ENCODE peak calls at places on chromosomes 3 and 15, in four cellular contexts. Q is colonic mucosa, V is sigmoid colon, E is stomach. J is an unnamed sample.

GRCh38 chr3:33187368-33187634 is 31.3 kb downstream of the SUSD5 start:
- DNase-seq in Q (no peak), V (no peak), E (no peak), J (no peak)

GRCh38 chr3:111691293-111691909 is 96.3 kb upstream of the ZBED2 start:
- DNase-seq in Q (no peak), E (no peak), V (no peak), J (peak; percentile 24)

GRCh38 chr3:142315083-142315482 is 89.7 kb upstream of the GK5 start:
- DNase-seq in Q (no peak), E (no peak), V (no peak), J (no peak)

GRCh38 chr3:108062051-108062450 is 28.8 kb downstream of the CD47 start:
- DNase-seq in E (no peak), V (no peak), Q (no peak), J (no peak)

GRCh38 chr3:130783629-130784028 is 37.0 kb upstream of the PIK3R4 start:
- DNase-seq in E (no peak), V (no peak), Q (no peak), J (no peak)

GRCh38 chr3:128553560-128553959 is 60.6 kb upstream of the GATA2 start:
- DNase-seq in V (no peak), Q (no peak), E (no peak), J (no peak)

GRCh38 chr3:168933614-168934013 is 729.9 kb downstream of the MECOM start:
- DNase-seq in E (no peak), Q (no peak), V (no peak), J (no peak)

GRCh38 chr3:42037318-42037945 is 53.7 kb upstream of the TRAK1 start:
- DNase-seq in Q (peak; percentile 14), V (no peak), E (no peak), J (no peak)

GRCh38 chr3:13812039-13812438 is 67.8 kb downstream of the WNT7A start:
- DNase-seq in Q (no peak), V (no peak), E (no peak), J (no peak)

GRCh38 chr15:57259511-57260143 is 116.7 kb upstream of the CGNL1 start:
- DNase-seq in V (no peak), E (no peak), Q (peak; percentile 68), J (no peak)

GRCh38 chr3:9172851-9173320 is 76.6 kb downstream of the SRGAP3 start:
- DNase-seq in E (peak; percentile 63), V (no peak), Q (no peak), J (no peak)

GRCh38 chr15:65962187-65962586 is 92.9 kb downstream of the RAB11A start:
- DNase-seq in E (no peak), Q (no peak), V (no peak), J (no peak)

GRCh38 chr15:83404143-83404542 is 43.0 kb upstream of the SH3GL3 start:
- DNase-seq in E (no peak), Q (no peak), V (no peak), J (no peak)

GRCh38 chr15:64634576-64635485 is 140.6 kb downstream of the RBPMS2 start:
- DNase-seq in E (no peak), Q (no peak), V (no peak), J (no peak)

GRCh38 chr3:197154-197855 is 742 bp downstream of the CHL1 start:
- DNase-seq in Q (peak; percentile 19), V (peak; percentile 66), E (no peak), J (no peak)

GRCh38 chr15:67915374-67916050 is 75.7 kb upstream of the RNU6-1 start:
- DNase-seq in E (peak; percentile 92), Q (peak; percentile 82), V (peak; percentile 96), J (no peak)

GRCh38 chr3:156432563-156432962 is 122.4 kb downstream of the SSR3 start:
- DNase-seq in V (no peak), E (no peak), Q (no peak), J (no peak)

GRCh38 chr3:128456776-128457715 is 9.6 kb downstream of the DNAJB8 start:
- DNase-seq in V (no peak), E (no peak), Q (no peak), J (no peak)

GRCh38 chr3:17076940-17077605 is 192.3 kb downstream of the PLCL2 start:
- DNase-seq in Q (no peak), V (no peak), E (no peak), J (no peak)

GRCh38 chr3:75237041-75237775 is 426.9 kb upstream of the FRG2C start:
- DNase-seq in Q (no peak), V (no peak), E (no peak), J (no peak)

DNA sequence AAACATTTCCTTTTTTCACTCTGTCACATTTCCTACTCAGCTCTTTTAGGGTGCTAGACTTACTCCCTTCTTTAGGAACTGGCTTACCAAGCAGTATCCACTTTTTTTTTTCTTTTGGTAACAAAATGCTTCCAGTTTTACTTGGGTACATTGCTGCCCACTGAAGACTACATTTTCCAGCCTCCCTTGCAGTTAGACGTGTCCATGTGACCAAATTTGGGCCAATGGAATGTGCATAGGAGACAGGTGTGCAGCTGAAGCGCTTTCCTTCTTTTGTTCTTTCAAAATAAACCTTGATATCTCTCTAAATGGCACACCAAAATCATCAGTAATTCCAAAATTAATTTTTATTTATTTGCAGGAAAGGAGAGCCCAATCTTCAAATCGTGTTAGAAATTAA is 422.1 kb upstream of the FRG2C start:
- DNase-seq in E (no peak), V (no peak), Q (no peak), J (no peak)
- H3K27ac ChIP-seq in E (no peak overlapping the region), V (no peak overlapping the region), Q (no peak overlapping the region), J (no peak overlapping the region)

GRCh38 chr15:22257047-22257667 is 176.8 kb downstream of the OR4M2 start:
- DNase-seq in Q (no peak), E (no peak), V (no peak), J (no peak)

GRCh38 chr15:22253676-22254408 is 173.5 kb downstream of the OR4M2 start:
- DNase-seq in Q (no peak), V (no peak), E (no peak), J (peak; percentile 19)

GRCh38 chr15:22251422-22251821 is 171.1 kb downstream of the OR4M2 start:
- DNase-seq in V (no peak), Q (no peak), E (no peak), J (no peak)
- H3K9me3 ChIP-seq in V (no peaks in the 10 kb centered on the region), Q (no peaks in the 10 kb centered on the region), E (peaks cover 8% of the 10 kb centered on the region), J (no peaks in the 10 kb centered on the region)

DNA sequence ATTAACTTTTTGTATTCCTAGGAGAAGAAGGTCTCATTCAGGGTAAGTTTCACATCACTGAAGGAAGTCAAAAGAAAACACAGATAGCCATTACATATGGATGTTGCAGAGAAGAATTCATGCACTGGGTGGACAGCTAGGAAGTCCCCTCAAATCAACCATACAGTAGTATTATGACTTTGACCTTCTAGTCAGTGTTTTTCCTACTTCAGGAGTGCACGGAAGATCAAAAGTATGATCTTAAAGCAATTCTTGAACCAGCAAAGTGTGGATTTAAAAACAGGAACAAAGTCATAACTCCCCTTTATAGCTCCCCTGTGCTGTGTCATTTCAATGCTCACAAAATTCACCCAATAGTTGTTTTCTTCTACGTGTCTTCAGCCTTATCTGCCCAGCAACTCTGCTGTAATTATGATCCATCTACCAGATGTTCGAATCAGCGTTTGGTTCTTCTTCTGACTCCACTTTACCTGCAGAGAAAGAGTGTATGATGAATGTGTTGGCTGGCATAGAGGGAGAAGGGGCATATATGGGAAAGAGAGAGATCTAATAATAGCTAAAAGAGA is 118.1 kb upstream of the MEIS2 start:
- DNase-seq in V (no peak), Q (no peak), E (no peak), J (no peak)
- H3K4me3 ChIP-seq in V (no peak overlapping the region), Q (no peak overlapping the region), E (no peak overlapping the region), J (no peak overlapping the region)

GRCh38 chr3:187014417-187014864 is 84.1 kb downstream of the ST6GAL1 start:
- DNase-seq in Q (peak; percentile 17), V (no peak), E (no peak), J (no peak)

GRCh38 chr3:187011915-187012314 is 81.6 kb downstream of the ST6GAL1 start:
- DNase-seq in V (no peak), Q (no peak), E (no peak), J (no peak)

GRCh38 chr3:187012609-187013051 is 82.3 kb downstream of the ST6GAL1 start:
- DNase-seq in Q (no peak), V (no peak), E (no peak), J (no peak)

GRCh38 chr3:187015903-187016638 is 85.7 kb downstream of the ST6GAL1 start:
- DNase-seq in Q (peak; percentile 26), E (no peak), V (no peak), J (no peak)

DNA sequence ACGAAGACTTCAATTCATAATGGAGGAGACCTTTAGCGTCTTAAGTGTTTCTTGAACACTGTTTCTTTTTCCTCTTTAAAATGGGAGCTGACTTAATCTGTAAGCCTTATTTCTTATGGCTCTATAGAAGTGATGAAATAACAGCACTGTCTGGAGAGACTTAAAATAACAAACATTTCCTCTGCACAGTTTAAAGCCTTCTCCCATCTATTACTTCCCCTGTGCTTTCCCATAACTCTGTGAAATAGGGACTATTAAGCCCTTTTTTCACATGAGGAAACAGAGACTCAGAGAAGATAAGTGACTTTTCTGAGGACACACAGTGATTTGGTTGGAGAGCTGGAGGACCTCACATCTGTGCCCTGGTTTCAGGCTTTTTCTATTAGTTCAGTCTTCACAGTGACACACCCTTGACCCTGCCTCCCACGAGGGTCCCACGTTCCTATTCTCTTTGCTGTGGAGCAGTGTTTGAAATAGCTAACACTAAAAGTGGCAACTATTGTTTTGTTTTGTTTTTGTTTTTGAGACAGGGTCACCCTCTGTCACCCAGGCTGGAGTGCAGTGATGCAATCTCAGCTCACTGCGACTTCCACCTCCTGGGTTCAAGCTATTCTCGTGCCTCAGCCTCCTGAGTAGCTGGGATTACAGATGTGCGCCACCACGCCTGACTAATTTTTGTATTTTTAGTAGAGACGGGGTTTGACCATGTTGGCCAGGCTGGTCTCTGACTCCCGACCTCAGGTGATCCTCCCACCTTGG is 82.9 kb downstream of the ST6GAL1 start:
- DNase-seq in E (no peak), V (no peak), Q (peak; percentile 12), J (no peak)
- H3K27ac ChIP-seq in E (no peak overlapping the region), V (no peak overlapping the region), Q (peak overlapping the region; percentile 16), J (peak overlapping the region; percentile 37)

GRCh38 chr3:37943631-37944242 is 46.8 kb upstream of the VILL start:
- DNase-seq in V (peak; percentile 76), E (no peak), Q (no peak), J (no peak)

GRCh38 chr3:37944243-37944955 is 46.2 kb upstream of the VILL start:
- DNase-seq in Q (no peak), V (no peak), E (no peak), J (no peak)

GRCh38 chr3:37945407-37945802 is 45.2 kb upstream of the VILL start:
- DNase-seq in Q (no peak), V (no peak), E (no peak), J (no peak)

GRCh38 chr3:37945803-37946530 is 44.6 kb upstream of the VILL start:
- DNase-seq in Q (no peak), V (no peak), E (no peak), J (no peak)

GRCh38 chr3:37946531-37946889 is 44.1 kb upstream of the VILL start:
- DNase-seq in E (no peak), Q (no peak), V (no peak), J (no peak)
- H3K9me3 ChIP-seq in E (no peaks in the 10 kb centered on the region), Q (no peaks in the 10 kb centered on the region), V (no peaks in the 10 kb centered on the region), J (no peaks in the 10 kb centered on the region)

GRCh38 chr15:45168286-45168685 is 19.5 kb downstream of the SHF start:
- DNase-seq in Q (no peak), E (no peak), V (no peak), J (no peak)

GRCh38 chr15:45167631-45168205 is 20.0 kb downstream of the SHF start:
- DNase-seq in Q (no peak), V (no peak), E (no peak), J (no peak)

GRCh38 chr15:45166792-45167630 is 20.8 kb downstream of the SHF start:
- DNase-seq in Q (peak; percentile 86), E (peak; percentile 83), V (peak; percentile 95), J (peak; percentile 88)

GRCh38 chr15:45169608-45170480 is 17.9 kb downstream of the SHF start:
- DNase-seq in E (no peak), Q (no peak), V (no peak), J (no peak)

GRCh38 chr15:45168751-45169551 is 18.8 kb downstream of the SHF start:
- DNase-seq in V (no peak), Q (no peak), E (no peak), J (no peak)
- H3K4me3 ChIP-seq in V (no peak overlapping the region), Q (no peak overlapping the region), E (no peak overlapping the region), J (no peak overlapping the region)